ENCODE peak calls at places on chromosomes 12 and 14, in four cellular contexts. A, Z, S and M are unnamed samples.

GRCh38 chr14:102902086-102902485 is 20.4 kb upstream of the AMN start:
- DNase-seq in A (no peak), S (no peak), Z (no peak), M (no peak)

GRCh38 chr12:19783547-19784444 is 344.5 kb downstream of the AEBP2 start:
- DNase-seq in S (no peak), Z (no peak), A (no peak), M (no peak)

GRCh38 chr14:56794088-56794556 is 16.2 kb downstream of the OTX2 start:
- DNase-seq in S (no peak), Z (no peak), A (no peak), M (no peak)

GRCh38 chr14:37583358-37584210 is 11.5 kb downstream of the FOXA1 start:
- DNase-seq in A (peak; percentile 75), S (peak; percentile 71), Z (no peak), M (no peak)

GRCh38 chr12:46667547-46667946 is 158.2 kb downstream of the SLC38A4 start:
- DNase-seq in A (no peak), Z (peak; percentile 16), S (no peak), M (peak; percentile 50)

GRCh38 chr14:86515195-86515594 is 985.3 kb downstream of the FLRT2 start:
- DNase-seq in S (no peak), Z (no peak), A (no peak), M (no peak)

GRCh38 chr12:32002848-32003493 is 43.8 kb downstream of the RESF1 start:
- DNase-seq in S (no peak), A (no peak), Z (peak; percentile 35), M (no peak)

GRCh38 chr14:45810152-45810872 is 557.3 kb upstream of the MIS18BP1 start:
- DNase-seq in S (peak; percentile 1), A (no peak), Z (peak; percentile 1), M (no peak)

GRCh38 chr12:107377596-107378385 is 284.4 kb upstream of the CRY1 start:
- DNase-seq in Z (no peak), S (no peak), A (no peak), M (no peak)

GRCh38 chr12:11829764-11830194 is 180.3 kb downstream of the ETV6 start:
- DNase-seq in A (no peak), Z (no peak), S (no peak), M (no peak)

GRCh38 chr12:79934309-79935020 is 432 bp downstream of the PPP1R12A start:
- DNase-seq in A (no peak), S (peak; percentile 48), Z (peak; percentile 48), M (peak; percentile 60)

GRCh38 chr14:24366664-24367505 is 1.1 kb upstream of the NFATC4 start:
- DNase-seq in Z (peak; percentile 98), A (peak; percentile 99), S (peak; percentile 94), M (peak; percentile 93)

GRCh38 chr14:55077691-55078151 is 26.3 kb downstream of the MAPK1IP1L start:
- DNase-seq in S (peak; percentile 91), A (no peak), Z (no peak), M (no peak)